ENCODE peak calls at places on chromosomes 12 and 14, in four cellular contexts. M, O, V and U are unnamed samples.

GRCh38 chr12:3641428-3641883 is 111.5 kb downstream of the CRACR2A start:
- DNase-seq in O (peak), M (peak), V (no peak), U (no peak)

GRCh38 chr12:18935371-18935965 is 194.1 kb upstream of the PLEKHA5 start:
- DNase-seq in O (no peak), M (no peak), V (no peak), U (no peak)

GRCh38 chr14:76958975-76959710 is 69.4 kb downstream of the IRF2BPL start:
- DNase-seq in V (no peak), O (peak), M (peak), U (no peak)

GRCh38 chr12:6891637-6892036 is 13.0 kb upstream of the LRRC23 start:
- DNase-seq in M (no peak), O (no peak), V (no peak), U (no peak)

GRCh38 chr14:52189330-52189729 is 78.2 kb upstream of the PTGDR start:
- DNase-seq in O (peak), V (no peak), M (peak), U (no peak)

GRCh38 chr14:21047378-21047781 is 5.2 kb downstream of the RNASE7 start:
- DNase-seq in V (no peak), M (no peak), O (no peak), U (no peak)

GRCh38 chr12:47165934-47166333 is 86.2 kb upstream of the AMIGO2 start:
- DNase-seq in O (no peak), V (no peak), M (no peak), U (no peak)

GRCh38 chr14:93173943-93174395 is 10.7 kb downstream of the MOAP1 start:
- DNase-seq in M (no peak), O (peak), V (no peak), U (no peak)

GRCh38 chr12:39296496-39296895 is 146.4 kb downstream of the KIF21A start:
- DNase-seq in O (no peak), V (no peak), M (no peak), U (no peak)

GRCh38 chr14:75292016-75292646 is 13.5 kb downstream of the FOS start:
- DNase-seq in M (no peak), O (no peak), V (no peak), U (no peak)

GRCh38 chr12:75953312-75953906 is 78.2 kb downstream of the PHLDA1 start:
- DNase-seq in O (peak), V (no peak), M (peak), U (no peak)

GRCh38 chr12:31019561-31020308 is 53.9 kb upstream of the DDX11 start:
- DNase-seq in M (no peak), O (no peak), V (no peak), U (no peak)
- TF ChIP-seq CTCF in M (no peak), O (no peak), V (no peak), U (no peak)

DNA sequence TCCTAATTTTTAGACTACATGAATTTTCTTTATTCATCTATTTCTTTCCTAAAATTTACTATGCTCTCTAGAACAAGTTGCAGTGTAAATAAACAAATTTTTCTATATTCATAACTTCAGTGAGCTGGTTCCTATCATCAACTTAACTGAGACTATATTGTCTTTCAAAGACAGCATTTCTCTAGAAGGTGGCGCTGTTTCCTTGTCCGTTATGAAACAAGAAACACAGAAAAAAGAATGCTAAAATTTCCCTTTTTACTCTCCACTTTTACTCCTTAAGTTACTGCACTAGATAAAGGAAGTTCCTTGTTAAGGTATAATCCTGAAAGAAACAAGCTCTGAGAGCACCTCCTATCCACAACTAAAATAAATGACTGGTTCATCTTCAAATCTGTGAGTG is 8.2 kb upstream of the CLEC2A start:
- DNase-seq in M (peak), V (no peak), O (peak), U (no peak)
- TF ChIP-seq CTCF in M (no peak), V (no peak), O (peak), U (no peak)

GRCh38 chr12:54723653-54724256 is 75.6 kb upstream of the DCD start:
- DNase-seq in V (no peak), M (peak), O (peak), U (no peak)
- TF ChIP-seq CTCF in V (peak), M (peak), O (peak), U (peak)

GRCh38 chr14:57275023-57275664 is 6.4 kb downstream of the AP5M1 start:
- DNase-seq in M (no peak), O (no peak), V (no peak), U (no peak)
- TF ChIP-seq CTCF in M (no peak), O (no peak), V (no peak), U (no peak)

DNA sequence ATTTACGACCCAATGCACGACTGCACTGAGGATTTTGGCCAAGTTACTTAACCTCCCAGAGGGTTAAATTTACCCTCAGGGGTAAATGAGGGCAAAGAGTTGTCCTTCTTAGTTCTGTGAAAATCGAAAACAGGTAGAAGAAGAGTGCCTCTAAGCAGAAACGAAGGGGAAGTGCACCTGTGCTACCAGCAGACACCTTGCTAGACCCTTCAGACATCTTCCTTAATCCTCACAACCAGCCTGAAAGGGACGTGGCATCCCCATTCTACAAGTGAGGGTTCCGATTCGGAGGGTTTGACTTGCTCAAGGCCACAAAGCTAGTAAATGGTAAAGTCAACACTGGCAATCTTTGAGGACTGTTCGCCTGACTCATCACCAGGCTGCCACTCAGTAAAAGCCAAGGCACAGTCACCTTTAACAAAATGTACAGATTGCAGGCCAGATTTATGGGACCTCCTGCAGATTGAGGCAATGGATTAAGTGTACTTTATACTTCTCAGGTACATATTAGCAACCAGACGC is 1.6 kb downstream of the GSG1 start:
- DNase-seq in O (peak), V (no peak), M (peak), U (no peak)
- TF ChIP-seq CTCF in O (no peak), V (no peak), M (no peak), U (no peak)

DNA sequence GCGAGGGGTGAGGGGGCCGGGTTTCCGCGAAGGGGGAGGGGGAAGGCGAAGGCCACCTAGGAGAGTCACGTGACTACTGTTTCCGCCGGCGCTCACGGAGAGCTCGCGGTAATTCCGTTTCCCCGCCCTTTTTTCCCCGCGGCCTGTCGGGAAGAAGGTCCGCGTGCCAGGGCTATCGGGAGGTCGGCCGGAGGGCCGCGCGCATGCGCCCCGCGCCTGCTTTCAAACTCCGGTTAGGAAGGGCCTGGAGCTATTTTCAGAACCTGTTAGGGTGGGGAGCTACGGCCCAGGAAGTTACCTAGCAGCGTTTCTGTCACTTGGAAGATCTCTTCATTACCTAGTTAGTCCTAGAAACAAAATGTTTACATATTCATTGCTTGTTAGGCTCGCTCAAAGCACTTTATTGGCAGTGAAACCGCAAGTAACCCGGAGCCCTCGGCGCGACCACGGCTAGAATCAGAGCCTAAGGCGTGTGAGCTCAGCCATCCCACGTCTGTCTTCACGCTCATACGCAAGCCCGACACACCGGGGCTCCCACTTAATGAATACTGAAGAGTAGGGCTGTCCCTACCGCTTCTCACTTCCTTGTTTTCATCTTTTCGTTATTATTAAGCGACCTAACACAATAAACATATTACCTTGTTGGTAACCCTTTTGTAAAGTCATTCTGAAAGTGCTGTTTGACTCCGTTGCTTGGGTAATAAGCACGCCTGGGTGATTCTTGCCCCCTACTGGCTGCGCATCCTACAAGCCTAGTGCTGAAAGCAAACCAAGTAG is 682 bp upstream of the SBNO1 start:
- DNase-seq in V (peak), M (peak), O (peak), U (peak)
- TF ChIP-seq CTCF in V (peak), M (peak), O (peak), U (peak)

GRCh38 chr12:2346405-2346804 is 293.6 kb downstream of the CACNA1C start:
- DNase-seq in M (no peak), V (no peak), O (no peak), U (no peak)

GRCh38 chr12:2345902-2346301 is 293.1 kb downstream of the CACNA1C start:
- DNase-seq in M (no peak), V (no peak), O (no peak), U (no peak)

GRCh38 chr12:2347137-2347843 is 294.5 kb downstream of the CACNA1C start:
- DNase-seq in V (no peak), M (no peak), O (no peak), U (no peak)

GRCh38 chr12:2348477-2348852 is 295.7 kb downstream of the CACNA1C start:
- DNase-seq in V (no peak), O (no peak), M (no peak), U (no peak)

DNA sequence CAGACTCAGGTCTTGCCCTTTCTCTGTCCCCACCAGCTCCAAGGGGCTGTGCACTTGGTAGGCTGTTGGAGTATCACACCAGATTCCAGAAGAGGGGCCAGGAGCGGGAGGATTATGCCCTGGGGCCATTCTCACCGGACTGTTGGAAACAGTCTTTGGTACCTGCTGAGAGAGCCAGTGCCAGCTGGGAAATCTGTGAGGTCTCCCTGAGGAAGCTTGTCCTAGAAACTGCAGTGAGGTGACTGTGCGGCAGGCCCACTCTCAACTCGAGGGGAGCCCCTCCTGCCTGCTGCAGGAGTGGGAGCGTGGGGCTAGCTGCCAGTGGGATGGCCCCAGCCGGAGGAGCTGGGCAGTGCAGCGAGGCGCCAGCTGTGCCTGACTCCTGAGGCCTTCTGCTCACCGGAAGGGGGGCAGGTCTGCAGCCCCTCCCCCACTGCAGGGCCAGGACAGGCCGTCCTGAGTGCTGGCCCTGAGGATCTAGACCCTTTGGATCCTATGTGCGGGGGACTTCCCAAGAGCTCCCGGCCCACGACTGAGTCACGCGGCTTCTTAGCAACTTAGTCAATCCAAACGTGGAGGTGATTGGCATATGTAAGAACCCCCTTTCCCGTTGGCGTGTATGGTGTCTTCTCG is 295.2 kb downstream of the CACNA1C start:
- DNase-seq in V (no peak), O (no peak), M (no peak), U (no peak)
- TF ChIP-seq CTCF in V (no peak), O (no peak), M (no peak), U (no peak)

GRCh38 chr12:57086951-57087688 is 1.8 kb upstream of the NAB2 start:
- DNase-seq in M (peak), O (peak), V (peak), U (peak)

GRCh38 chr12:57090456-57090855 is 1.5 kb downstream of the NAB2 start:
- DNase-seq in V (no peak), O (no peak), M (no peak), U (no peak)

GRCh38 chr12:57089259-57090245 is 638 bp downstream of the NAB2 start:
- DNase-seq in V (peak), M (peak), O (peak), U (peak)

GRCh38 chr12:57087689-57088441 is 1.0 kb upstream of the NAB2 start:
- DNase-seq in V (peak), M (peak), O (peak), U (no peak)

GRCh38 chr12:57088442-57089258 is at the start of gene NAB2:
- DNase-seq in M (peak), V (peak), O (peak), U (peak)
- TF ChIP-seq CTCF in M (no peak), V (no peak), O (no peak), U (no peak)

GRCh38 chr12:93762059-93762719 is 85.0 kb downstream of the CRADD start:
- DNase-seq in V (no peak), O (no peak), M (peak), U (no peak)
- TF ChIP-seq CTCF in V (no peak), O (no peak), M (no peak), U (no peak)